ENCODE peak calls at places on chromosomes 1 and 21, in ten cellular contexts. C, N, E, K, T, F, B, A, Z and J are unnamed samples.

GRCh38 chr1:66583021-66583420 is 49.1 kb downstream of the SGIP1 start:
- DNase-seq in E (no peak), C (no peak), N (no peak), Z (no peak), A (no peak), B (no peak), K (no peak), F (no peak), T (no peak), J (no peak)

GRCh38 chr1:228088586-228089498 is 6.3 kb downstream of the ARF1 start:
- DNase-seq in E (no peak), F (no peak), T (no peak), K (no peak), N (no peak), Z (no peak), A (no peak), B (no peak), C (no peak), J (no peak)

GRCh38 chr1:110619412-110620249 is 13.5 kb upstream of the KCNA2 start:
- DNase-seq in N (peak; percentile 93), K (peak; percentile 83), C (peak; percentile 95), Z (peak; percentile 70), A (peak; percentile 57), T (peak; percentile 81), B (peak; percentile 65), E (peak; percentile 96), F (peak; percentile 42), J (peak; percentile 94)

GRCh38 chr1:145847827-145848226 is 2.4 kb downstream of the NUDT17 start:
- DNase-seq in E (no peak), Z (no peak), T (no peak), F (no peak), K (no peak), C (no peak), N (no peak), A (no peak), B (no peak), J (no peak)

GRCh38 chr1:225655509-225656258 is 2.8 kb upstream of the ENAH start:
- DNase-seq in T (no peak), E (no peak), Z (peak; percentile 64), F (peak; percentile 88), B (peak; percentile 98), C (no peak), K (no peak), A (peak; percentile 70), N (no peak), J (peak; percentile 79)

GRCh38 chr21:29506947-29507346 is 208.2 kb downstream of the BACH1 start:
- DNase-seq in A (no peak), N (no peak), F (no peak), E (no peak), B (no peak), C (no peak), T (no peak), K (no peak), Z (no peak), J (no peak)

GRCh38 chr1:210072129-210072528 is 134.1 kb downstream of the SYT14 start:
- DNase-seq in B (no peak), K (no peak), F (no peak), Z (no peak), A (no peak), E (no peak), C (no peak), T (no peak), N (no peak), J (no peak)

GRCh38 chr21:46183910-46184624 is at the start of gene SPATC1L:
- DNase-seq in B (peak; percentile 58), Z (peak; percentile 77), A (no peak), F (peak; percentile 35), E (peak; percentile 43), N (peak; percentile 65), C (peak; percentile 74), T (peak; percentile 25), K (no peak), J (peak; percentile 81)

GRCh38 chr1:247812637-247813036 is 11.3 kb downstream of the OR14A16 start:
- DNase-seq in N (no peak), A (no peak), F (no peak), B (no peak), T (no peak), C (no peak), E (no peak), K (no peak), Z (no peak), J (no peak)

GRCh38 chr1:63829349-63830327 is 55.8 kb downstream of the ROR1 start:
- DNase-seq in Z (no peak), A (no peak), C (no peak), E (no peak), F (no peak), N (no peak), K (no peak), B (no peak), T (no peak), J (no peak)

GRCh38 chr1:94801919-94802546 is 18.1 kb upstream of the SLC44A3 start:
- DNase-seq in A (peak; percentile 44), Z (peak; percentile 53), K (peak; percentile 26), T (no peak), C (peak; percentile 78), B (peak; percentile 78), N (no peak), F (peak; percentile 66), E (no peak), J (peak; percentile 78)

GRCh38 chr1:96416690-96417444 is 304.7 kb upstream of the PTBP2 start:
- DNase-seq in C (no peak), F (no peak), K (no peak), T (no peak), E (no peak), Z (no peak), B (peak; percentile 19), N (no peak), A (no peak), J (no peak)

GRCh38 chr1:39745016-39745670 is 6.5 kb downstream of the PPIE start:
- DNase-seq in Z (no peak), F (no peak), C (no peak), A (no peak), N (peak; percentile 9), B (no peak), E (no peak), K (no peak), T (no peak), J (no peak)

GRCh38 chr1:58768971-58769808 is 14.7 kb downstream of the JUN start:
- DNase-seq in B (peak; percentile 55), Z (peak; percentile 89), F (no peak), N (peak; percentile 59), K (peak; percentile 60), C (peak; percentile 92), A (peak; percentile 45), E (peak; percentile 79), T (peak; percentile 16), J (peak; percentile 79)

GRCh38 chr1:103266036-103266435 is 157.7 kb upstream of the COL11A1 start:
- DNase-seq in Z (no peak), B (no peak), K (no peak), A (no peak), T (no peak), E (no peak), N (no peak), C (no peak), F (peak; percentile 74), J (no peak)

GRCh38 chr1:226404063-226404903 is 3.6 kb downstream of the PARP1 start:
- DNase-seq in E (no peak), A (no peak), N (no peak), K (no peak), T (no peak), F (no peak), B (no peak), Z (no peak), C (no peak), J (no peak)

GRCh38 chr1:147273409-147274307 is 31.2 kb downstream of the CHD1L start:
- DNase-seq in E (peak; percentile 17), C (no peak), K (peak; percentile 66), F (peak; percentile 51), N (peak; percentile 46), B (peak; percentile 69), A (peak; percentile 59), T (no peak), Z (peak; percentile 38), J (peak; percentile 68)

GRCh38 chr1:245285168-245285567 is 130.4 kb downstream of the KIF26B start:
- DNase-seq in T (no peak), A (no peak), B (no peak), Z (no peak), E (no peak), C (no peak), K (no peak), N (no peak), F (no peak), J (no peak)

GRCh38 chr1:62516600-62516999 is 79.8 kb downstream of the USP1 start:
- DNase-seq in F (no peak), Z (no peak), N (no peak), T (no peak), B (no peak), E (no peak), K (no peak), A (no peak), C (no peak), J (no peak)

GRCh38 chr1:176789571-176790090 is 326.7 kb downstream of the PAPPA2 start:
- DNase-seq in A (no peak), F (no peak), B (peak; percentile 75), K (no peak), C (no peak), E (no peak), T (no peak), Z (no peak), N (no peak), J (no peak)

GRCh38 chr1:159900086-159900680 is at the start of gene CFAP45:
- DNase-seq in K (peak; percentile 11), A (no peak), F (no peak), C (peak; percentile 80), Z (peak; percentile 71), B (no peak), E (peak; percentile 86), T (no peak), N (no peak), J (peak; percentile 95)

GRCh38 chr1:215568287-215568692 is 1.2 kb downstream of the KCTD3 start:
- DNase-seq in T (no peak), C (no peak), A (peak; percentile 24), B (peak; percentile 45), E (no peak), K (peak; percentile 17), N (no peak), F (no peak), Z (peak; percentile 45), J (peak; percentile 42)

GRCh38 chr1:152398812-152399698 is 15.0 kb downstream of the CRNN start:
- DNase-seq in A (peak; percentile 44), F (no peak), E (peak; percentile 38), Z (no peak), K (no peak), T (no peak), C (no peak), B (peak; percentile 48), N (peak; percentile 28), J (no peak)

GRCh38 chr1:36846366-36846765 is 187.9 kb downstream of the GRIK3 start:
- DNase-seq in Z (no peak), E (no peak), B (no peak), F (no peak), C (peak; percentile 72), T (no peak), K (no peak), A (no peak), N (no peak), J (no peak)

GRCh38 chr1:64894438-64895196 is 71.7 kb downstream of the JAK1 start:
- DNase-seq in B (peak; percentile 68), E (no peak), C (no peak), A (no peak), Z (no peak), T (no peak), K (no peak), N (no peak), F (no peak), J (no peak)

GRCh38 chr1:212514056-212514614 is 81.4 kb downstream of the NENF start:
- DNase-seq in B (peak; percentile 94), E (no peak), N (peak; percentile 39), Z (peak; percentile 21), K (peak; percentile 49), A (peak; percentile 59), F (no peak), T (no peak), C (peak; percentile 32), J (no peak)

GRCh38 chr1:48530727-48531351 is 58.8 kb upstream of the SPATA6 start:
- DNase-seq in E (peak; percentile 92), F (no peak), A (peak; percentile 36), B (peak; percentile 67), K (peak; percentile 92), C (peak; percentile 96), N (peak; percentile 69), Z (no peak), T (no peak), J (peak; percentile 93)

GRCh38 chr1:24640288-24640687 is 2.8 kb upstream of the SRRM1 start:
- DNase-seq in A (no peak), F (no peak), E (no peak), B (no peak), T (no peak), Z (peak; percentile 45), K (no peak), C (no peak), N (no peak), J (peak; percentile 23)